ENCODE peak calls at places on chromosome 14, in ten cellular contexts. X is WERI-Rb-1; R is stimulated activated CD4-positive, alpha-beta T cell treated with anti-CD3 and anti-CD28 coated beads, TNF-alpha, amount 100 ng/mL, for 24 hours; N is HCT116; S is effector memory CD8-positive, alpha-beta T cell; K is small intestine; I is astrocyte of the spinal cord; U is cardiac muscle cell; E is EL; O is astrocyte. L is an unnamed sample.

GRCh38 chr14:58918066-58918465 is 270.4 kb upstream of the DAAM1 start:
- DNase-seq in X (no peak), R (no peak), N (no peak), S (no peak), K (no peak), I (peak), U (no peak), E (peak), O (peak), L (no peak)

GRCh38 chr14:100524933-100525243 is 62.3 kb downstream of the BEGAIN start:
- DNase-seq in X (peak), R (no peak), N (no peak), S (no peak), K (no peak), I (no peak), U (peak), E (no peak), O (no peak), L (no peak)

GRCh38 chr14:23177181-23177580 is 6.3 kb downstream of the SLC7A8 start:
- DNase-seq in X (no peak), R (no peak), N (no peak), S (no peak), K (peak), I (no peak), U (no peak), E (no peak), O (no peak), L (no peak)

GRCh38 chr14:95437715-95438114 is 78.7 kb downstream of the SYNE3 start:
- DNase-seq in X (no peak), R (no peak), N (no peak), S (no peak), K (no peak), I (no peak), U (no peak), E (no peak), O (no peak), L (no peak)

GRCh38 chr14:81323621-81324400 is 76.3 kb downstream of the STON2 start:
- DNase-seq in X (peak), R (no peak), N (peak), S (no peak), K (peak), I (peak), U (peak), E (no peak), O (peak), L (no peak)

GRCh38 chr14:55556929-55557623 is 22.9 kb upstream of the KTN1 start:
- DNase-seq in X (no peak), R (no peak), N (peak), S (no peak), K (peak), I (peak), U (peak), E (peak), O (peak), L (peak)

GRCh38 chr14:79369359-79370332 is 841.7 kb downstream of the DIO2 start:
- DNase-seq in X (no peak), R (no peak), N (no peak), S (no peak), K (no peak), I (peak), U (peak), E (peak), O (peak), L (no peak)

GRCh38 chr14:76882646-76883045 is 56.4 kb downstream of the LRRC74A start:
- DNase-seq in X (no peak), R (no peak), N (no peak), S (no peak), K (no peak), I (no peak), U (no peak), E (no peak), O (no peak), L (no peak)

GRCh38 chr14:102487204-102487577 is 22.4 kb downstream of the ANKRD9 start:
- DNase-seq in X (no peak), R (no peak), N (no peak), S (no peak), K (no peak), I (no peak), U (no peak), E (no peak), O (peak), L (no peak)

GRCh38 chr14:100348779-100349708 is 25.9 kb downstream of the SLC25A47 start:
- DNase-seq in X (no peak), R (no peak), N (no peak), S (no peak), K (peak), I (no peak), U (no peak), E (no peak), O (no peak), L (no peak)

GRCh38 chr14:92973265-92973797 is 50.4 kb downstream of the CHGA start:
- DNase-seq in X (peak), R (no peak), N (no peak), S (no peak), K (peak), I (peak), U (peak), E (peak), O (peak), L (peak)

GRCh38 chr14:53956427-53957201 is at the start of gene BMP4:
- DNase-seq in X (no peak), R (no peak), N (peak), S (no peak), K (peak), I (peak), U (peak), E (peak), O (peak), L (peak)

L was measured in left ventricle myocardium inferior.